ENCODE peak calls at places on chromosomes 13 and 19, in five cellular contexts. V, G, Q, C and S are unnamed samples.

GRCh38 chr13:98422046-98422445 is 154.9 kb downstream of the STK24 start:
- DNase-seq in V (no peak), Q (no peak), C (no peak), G (no peak), S (no peak)

GRCh38 chr19:15587663-15588062 is 27.4 kb upstream of the CYP4F8 start:
- DNase-seq in V (no peak), C (no peak), Q (no peak), G (no peak), S (no peak)

GRCh38 chr19:6768236-6768785 is 1.1 kb upstream of the SH2D3A start:
- DNase-seq in G (no peak), C (no peak), V (no peak), Q (no peak), S (no peak)

GRCh38 chr19:38682872-38683392 is 35.5 kb downstream of the ACTN4 start:
- DNase-seq in G (no peak), Q (no peak), V (no peak), C (no peak), S (no peak)

GRCh38 chr13:99859178-99860177 is 112.1 kb downstream of the ZIC5 start:
- DNase-seq in G (no peak), V (no peak), C (no peak), Q (no peak), S (no peak)

GRCh38 chr19:13010038-13010991 is 15.0 kb downstream of the NFIX start:
- DNase-seq in C (no peak), G (no peak), Q (peak; percentile 72), V (peak; percentile 78), S (no peak)

GRCh38 chr19:11766597-11767591 is at the start of gene ZNF441:
- DNase-seq in V (peak; percentile 97), Q (peak; percentile 96), C (peak; percentile 93), G (peak; percentile 92), S (no peak)

GRCh38 chr13:50678464-50679162 is 164.9 kb downstream of the DLEU7 start:
- DNase-seq in Q (no peak), G (no peak), V (no peak), C (peak; percentile 56), S (no peak)

GRCh38 chr13:80224468-80224867 is 116.5 kb downstream of the SPRY2 start:
- DNase-seq in G (no peak), Q (no peak), C (no peak), V (no peak), S (no peak)

GRCh38 chr13:75530536-75530935 is 7.1 kb downstream of the COMMD6 start:
- DNase-seq in Q (no peak), G (no peak), V (no peak), C (no peak), S (no peak)

GRCh38 chr13:98665638-98665995 is 86.9 kb downstream of the SLC15A1 start:
- DNase-seq in Q (no peak), C (no peak), G (no peak), V (no peak), S (no peak)

GRCh38 chr19:45103625-45104319 is 10.8 kb downstream of the PPP1R37 start:
- DNase-seq in C (no peak), Q (no peak), G (no peak), V (no peak), S (no peak)

GRCh38 chr19:31350693-31351211 is 1.5 kb upstream of the TSHZ3 start:
- DNase-seq in G (no peak), Q (peak; percentile 68), C (peak; percentile 49), V (peak; percentile 42), S (peak; percentile 66)

GRCh38 chr13:83765796-83766195 is 116.5 kb downstream of the SLITRK1 start:
- DNase-seq in Q (no peak), V (no peak), C (no peak), G (no peak), S (no peak)

GRCh38 chr19:44640518-44640917 is 3.2 kb upstream of the PVR start:
- DNase-seq in Q (no peak), C (peak; percentile 64), G (no peak), V (no peak), S (no peak)

GRCh38 chr19:42850981-42851717 is 28.4 kb downstream of the PSG1 start:
- DNase-seq in G (no peak), C (peak; percentile 92), Q (no peak), V (no peak), S (no peak)

GRCh38 chr19:12769689-12770088 is 5.7 kb downstream of the HOOK2 start:
- DNase-seq in V (no peak), C (no peak), Q (no peak), G (peak; percentile 56), S (no peak)

GRCh38 chr19:6126335-6126974 is 9.0 kb upstream of the ACSBG2 start:
- DNase-seq in G (no peak), V (no peak), Q (no peak), C (peak; percentile 68), S (no peak)

GRCh38 chr13:22024381-22024994 is 353.6 kb downstream of the FGF9 start:
- DNase-seq in C (no peak), Q (no peak), V (no peak), G (no peak), S (no peak)

GRCh38 chr13:101325423-101325822 is 90.9 kb downstream of the NALCN start:
- DNase-seq in G (no peak), C (no peak), V (no peak), Q (no peak), S (no peak)

GRCh38 chr13:45162194-45162593 is 38.7 kb downstream of the KCTD4 start:
- DNase-seq in C (peak; percentile 48), G (no peak), Q (no peak), V (no peak), S (no peak)

GRCh38 chr13:74074723-74075122 is 59.5 kb downstream of the KLF12 start:
- DNase-seq in C (no peak), G (no peak), Q (no peak), V (no peak), S (no peak)

GRCh38 chr13:112558696-112559418 is 29.1 kb downstream of the TUBGCP3 start:
- DNase-seq in G (no peak), C (no peak), V (no peak), Q (no peak), S (no peak)

GRCh38 chr13:97243915-97244820 is 22.0 kb downstream of the MBNL2 start:
- DNase-seq in Q (no peak), V (no peak), C (no peak), G (no peak), S (no peak)

GRCh38 chr19:30696514-30696913 is 324.3 kb downstream of the ZNF536 start:
- DNase-seq in Q (no peak), C (no peak), G (no peak), V (no peak), S (peak; percentile 48)

GRCh38 chr19:17103177-17103576 is 27.6 kb downstream of the MYO9B start:
- DNase-seq in G (no peak), V (no peak), C (peak; percentile 47), Q (no peak), S (peak; percentile 25)

GRCh38 chr19:7911509-7912143 is 3.0 kb upstream of the TGFBR3L start:
- DNase-seq in Q (peak; percentile 11), V (no peak), C (no peak), G (no peak), S (no peak)

GRCh38 chr13:44768233-44768632 is 192.1 kb upstream of the TSC22D1 start:
- DNase-seq in G (no peak), Q (no peak), V (no peak), C (no peak), S (no peak)

GRCh38 chr19:33394006-33394722 is 20.7 kb downstream of the CEBPG start:
- DNase-seq in Q (peak; percentile 32), C (peak; percentile 67), G (no peak), V (no peak), S (no peak)

DNA sequence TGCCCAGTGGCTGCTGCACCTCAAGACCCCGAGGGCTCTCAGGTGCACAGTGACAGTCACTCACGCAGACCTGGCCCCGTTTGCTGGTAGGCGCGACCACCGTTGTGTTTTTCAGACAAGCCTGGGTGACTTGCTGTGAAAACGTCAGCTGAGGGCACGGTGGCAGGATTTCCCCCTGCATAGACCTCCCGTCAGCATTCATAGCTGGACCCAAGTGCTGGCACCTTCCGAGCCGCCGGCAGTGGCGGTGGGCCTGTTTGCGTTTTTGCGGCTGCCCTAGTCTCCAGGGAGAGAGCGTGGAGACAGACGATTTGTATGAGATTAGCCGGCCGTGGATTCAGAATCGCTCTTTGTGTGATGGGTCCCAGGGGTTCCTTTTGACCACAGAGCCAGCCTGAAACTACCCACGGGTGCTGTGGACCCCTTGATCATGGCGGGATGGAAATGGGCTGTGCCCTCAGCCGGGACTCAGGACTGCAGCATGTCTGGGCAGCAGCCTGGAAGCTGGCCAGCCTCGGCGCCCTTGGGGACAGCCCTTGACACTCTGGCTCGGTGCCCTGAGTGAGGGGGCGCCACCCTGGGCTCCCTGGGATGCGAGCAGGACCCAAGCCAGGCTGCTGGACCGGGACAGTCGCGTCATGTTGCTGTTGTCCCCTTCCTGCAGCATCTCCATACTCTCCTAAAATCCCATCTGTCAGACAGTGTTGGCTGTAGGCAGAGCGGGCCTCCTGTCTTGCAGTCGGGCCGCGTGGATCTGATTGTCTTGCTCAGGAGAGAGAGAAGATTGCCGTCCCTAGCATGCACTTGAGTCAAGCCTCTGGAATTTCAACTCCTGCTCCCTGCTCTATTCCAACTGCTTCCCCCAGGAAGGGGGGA is 8.6 kb downstream of the KDM4B start:
- DNase-seq in C (peak; percentile 93), Q (peak; percentile 71), G (no peak), V (no peak), S (no peak)
- TF ChIP-seq CTCF in C (no peak), Q (no peak), G (no peak), V (no peak), S (no peak)

GRCh38 chr13:24313449-24313848 is 4.1 kb downstream of the C1QTNF9 start:
- DNase-seq in G (no peak), C (no peak), Q (no peak), V (no peak), S (no peak)
- TF ChIP-seq CTCF in G (no peak), C (peak; percentile 38), Q (no peak), V (no peak), S (no peak)

GRCh38 chr19:1864480-1865171 is 1.2 kb upstream of the KLF16 start:
- DNase-seq in Q (peak; percentile 81), G (peak; percentile 64), C (no peak), V (peak; percentile 58), S (peak; percentile 89)
- TF ChIP-seq CTCF in Q (peak; percentile 77), G (peak; percentile 74), C (peak; percentile 67), V (peak; percentile 69), S (peak; percentile 81)

GRCh38 chr19:58572818-58573657 is at the start of gene MZF1:
- DNase-seq in G (peak; percentile 100), C (peak; percentile 100), Q (peak; percentile 100), V (peak; percentile 100), S (peak; percentile 98)
- TF ChIP-seq CTCF in G (no peak), C (no peak), Q (peak; percentile 50), V (no peak), S (no peak)

DNA sequence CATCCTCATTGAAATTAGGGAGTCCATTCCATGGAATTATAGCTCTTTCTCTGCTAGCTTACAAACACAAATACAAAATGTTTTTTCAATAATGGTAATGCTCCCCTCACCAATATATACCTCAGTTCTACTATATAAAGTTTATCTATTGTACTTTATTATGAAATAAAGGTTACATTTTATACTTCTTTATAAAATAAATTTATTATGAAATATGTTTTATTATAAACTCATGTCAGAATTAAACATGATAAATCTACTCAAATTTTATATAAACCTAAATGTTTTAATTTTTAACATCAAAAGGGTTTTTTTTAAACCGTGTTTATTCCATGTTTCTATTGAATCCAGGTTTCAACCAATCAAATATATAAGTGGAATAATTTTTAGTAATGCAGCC is 646.1 kb upstream of the PCDH20 start:
- DNase-seq in G (no peak), Q (no peak), C (no peak), V (no peak), S (no peak)
- TF ChIP-seq CTCF in G (no peak), Q (no peak), C (no peak), V (no peak), S (no peak)